ENCODE peak calls at places on chromosomes 6 and 20, in five cellular contexts. V is lung, I is AG04450, M is breast epithelium, L is hepatocyte. C is an unnamed sample.

GRCh38 chr6:33668914-33669313 is 42.6 kb downstream of the UQCC2 start:
- DNase-seq in V (peak), I (no peak), M (no peak), L (peak), C (no peak)

GRCh38 chr6:108293527-108294296 is 1.1 kb upstream of the AFG1L start:
- DNase-seq in V (no peak), I (no peak), M (no peak), L (no peak), C (no peak)

GRCh38 chr6:117655380-117655779 is 19.9 kb upstream of the NUS1 start:
- DNase-seq in V (no peak), I (no peak), M (no peak), L (no peak), C (no peak)

GRCh38 chr20:1326031-1326930 is 2.7 kb downstream of the SDCBP2 start:
- DNase-seq in V (no peak), I (no peak), M (peak), L (peak), C (peak)

GRCh38 chr20:15597306-15597705 is 975.9 kb downstream of the KIF16B start:
- DNase-seq in V (peak), I (no peak), M (no peak), L (peak), C (no peak)

GRCh38 chr6:149905911-149906371 is 8.0 kb upstream of the RAET1E start:
- DNase-seq in V (no peak), I (no peak), M (no peak), L (no peak), C (no peak)

GRCh38 chr6:27532820-27533538 is 60.1 kb upstream of the ZNF184 start:
- DNase-seq in V (no peak), I (no peak), M (no peak), L (no peak), C (no peak)

GRCh38 chr20:17617868-17618672 is 48.2 kb downstream of the DSTN start:
- DNase-seq in V (no peak), I (no peak), M (peak), L (no peak), C (peak)

GRCh38 chr20:56808732-56809131 is 179.6 kb downstream of the TFAP2C start:
- DNase-seq in V (no peak), I (no peak), M (peak), L (no peak), C (no peak)

GRCh38 chr6:75480425-75480824 is 13.2 kb downstream of the FILIP1 start:
- DNase-seq in V (no peak), I (no peak), M (no peak), L (no peak), C (no peak)

GRCh38 chr20:48695255-48695654 is 132.5 kb downstream of the PREX1 start:
- DNase-seq in V (no peak), I (no peak), M (no peak), L (peak), C (no peak)

GRCh38 chr6:70686548-70687133 is 19.0 kb downstream of the SMAP1 start:
- DNase-seq in V (no peak), I (no peak), M (no peak), L (peak), C (no peak)

GRCh38 chr20:47318596-47319516 is 37.6 kb downstream of the ZMYND8 start:
- DNase-seq in V (peak), I (no peak), M (peak), L (peak), C (peak)

GRCh38 chr20:21182832-21183563 is 57.1 kb downstream of the KIZ start:
- DNase-seq in V (no peak), I (peak), M (no peak), L (peak), C (peak)

GRCh38 chr20:63536997-63537524 is at the start of gene PTK6:
- DNase-seq in V (peak), I (no peak), M (peak), L (no peak), C (no peak)

GRCh38 chr6:7561153-7561964 is 19.9 kb downstream of the DSP start:
- DNase-seq in V (no peak), I (no peak), M (peak), L (peak), C (no peak)

GRCh38 chr6:69138173-69138572 is 503.1 kb downstream of the ADGRB3 start:
- DNase-seq in V (no peak), I (no peak), M (no peak), L (no peak), C (no peak)

GRCh38 chr6:19603716-19604115 is 233.5 kb upstream of the ID4 start:
- DNase-seq in V (no peak), I (no peak), M (no peak), L (no peak), C (no peak)

GRCh38 chr6:19602614-19603013 is 234.6 kb upstream of the ID4 start:
- DNase-seq in V (no peak), I (no peak), M (no peak), L (no peak), C (no peak)

GRCh38 chr6:19599813-19600464 is 237.2 kb upstream of the ID4 start:
- DNase-seq in V (no peak), I (no peak), M (no peak), L (no peak), C (no peak)

GRCh38 chr6:19597809-19598320 is 239.3 kb upstream of the ID4 start:
- DNase-seq in V (no peak), I (no peak), M (no peak), L (no peak), C (no peak)
- H3K4me3 ChIP-seq in V (no peak), I (no peak), M (no peak), L (no peak), C (no peak)

GRCh38 chr6:13536796-13537526 is 37.4 kb upstream of the SIRT5 start:
- DNase-seq in V (no peak), I (no peak), M (no peak), L (no peak), C (no peak)
- H3K27ac ChIP-seq in V (no peak), I (no peak), M (no peak), L (no peak), C (no peak)

DNA sequence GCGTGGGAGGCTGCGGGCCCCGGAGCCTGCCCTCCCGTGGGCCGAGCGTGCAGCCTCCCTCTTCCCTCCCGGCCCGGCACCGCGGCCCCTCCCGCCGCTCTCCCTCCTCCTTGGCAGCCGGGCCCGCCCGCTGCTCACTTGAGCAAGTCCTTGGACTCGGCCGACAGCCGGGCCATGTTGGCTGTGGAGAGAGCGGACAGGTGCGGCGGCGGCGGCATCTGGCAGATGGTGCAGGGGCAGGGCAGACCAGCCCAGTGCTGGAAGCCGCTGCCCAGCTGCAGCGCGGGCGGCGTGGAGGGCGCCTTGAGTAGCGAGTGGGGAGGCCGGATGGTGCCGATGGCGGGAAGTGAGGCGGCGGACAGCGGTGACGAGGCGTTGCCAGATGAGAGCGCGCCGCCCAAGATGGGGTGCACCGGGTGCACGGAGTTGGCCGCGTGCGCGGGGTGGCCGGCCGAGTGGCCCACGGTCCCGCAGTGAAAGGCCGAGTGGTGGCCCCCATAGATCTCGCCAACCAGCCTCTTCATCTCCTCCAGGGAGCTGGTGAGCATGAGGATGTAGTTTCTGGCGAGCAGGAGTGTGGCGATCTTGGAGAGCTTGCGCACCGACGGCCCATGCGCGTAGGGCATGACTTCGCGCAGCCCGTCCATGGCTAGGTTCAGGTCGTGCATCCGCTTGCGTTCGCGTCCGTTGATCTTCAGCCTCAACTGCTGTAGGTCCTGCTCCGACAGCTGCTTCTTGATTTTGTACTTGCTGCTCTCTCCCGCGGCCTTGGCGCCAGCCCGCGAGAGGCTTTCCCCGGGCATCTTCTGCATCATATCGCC is 766 bp downstream of the OLIG3 start:
- DNase-seq in V (no peak), I (no peak), M (no peak), L (no peak), C (no peak)
- H3K4me3 ChIP-seq in V (no peak), I (no peak), M (no peak), L (no peak), C (peak)

DNA sequence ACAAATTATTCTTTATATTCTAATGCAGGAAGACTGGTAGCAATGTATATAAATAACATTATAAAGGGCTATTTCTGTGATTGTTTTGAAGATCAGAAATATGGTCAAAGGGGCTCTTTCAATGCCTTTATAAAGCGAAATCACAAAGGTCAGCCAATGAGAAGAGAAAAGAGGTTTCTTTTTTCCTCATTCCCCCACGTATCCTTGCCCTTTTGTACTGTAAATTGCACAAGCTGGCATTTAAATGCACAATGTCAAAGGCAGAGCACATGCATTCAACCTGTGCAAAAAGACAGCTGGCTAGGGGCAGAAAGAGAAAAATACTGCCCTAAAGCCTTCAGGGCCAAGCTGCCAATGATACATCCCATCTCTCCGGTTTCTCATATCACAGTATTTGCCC is 219.3 kb downstream of the TRDN start:
- DNase-seq in V (no peak), I (no peak), M (no peak), L (no peak), C (no peak)
- H3K27ac ChIP-seq in V (peak), I (no peak), M (no peak), L (no peak), C (no peak)